ENCODE peak calls at places on chromosomes 7 and 10, in six cellular contexts. S, K, Y, W, G and Z are unnamed samples.

GRCh38 chr10:120979435-120980315 is 128.5 kb downstream of the WDR11 start:
- DNase-seq in W (no peak), S (no peak), G (peak; percentile 22), K (peak; percentile 14), Y (peak; percentile 32), Z (peak; percentile 81)

GRCh38 chr7:7820939-7821338 is 102.5 kb upstream of the RPA3 start:
- DNase-seq in W (no peak), G (no peak), S (no peak), K (no peak), Y (no peak), Z (no peak)

GRCh38 chr10:30178565-30178964 is 119.2 kb upstream of the JCAD start:
- DNase-seq in W (no peak), G (peak; percentile 37), K (peak; percentile 42), S (peak; percentile 91), Y (peak; percentile 8), Z (no peak)

GRCh38 chr7:103564416-103564815 is 118.4 kb upstream of the SLC26A5 start:
- DNase-seq in S (no peak), G (no peak), Y (no peak), K (no peak), W (no peak), Z (no peak)

GRCh38 chr7:122384528-122384927 is 80.0 kb upstream of the FEZF1 start:
- DNase-seq in G (no peak), W (no peak), Y (no peak), K (no peak), S (no peak), Z (no peak)

GRCh38 chr10:70737250-70737649 is 47.9 kb downstream of the TBATA start:
- DNase-seq in G (no peak), W (no peak), Y (no peak), S (no peak), K (no peak), Z (no peak)

GRCh38 chr10:131242007-131242406 is 69.5 kb downstream of the TCERG1L start:
- DNase-seq in S (no peak), Y (peak; percentile 27), G (no peak), W (no peak), K (no peak), Z (peak; percentile 60)

GRCh38 chr10:36489928-36490279 is 635.5 kb upstream of the ANKRD30A start:
- DNase-seq in K (peak; percentile 44), W (no peak), S (peak; percentile 86), Y (no peak), G (no peak), Z (no peak)

GRCh38 chr10:87921934-87922688 is 58.7 kb downstream of the PTEN start:
- DNase-seq in S (no peak), G (no peak), W (no peak), Y (no peak), K (peak; percentile 18), Z (no peak)

GRCh38 chr10:78250313-78251040 is 216.8 kb downstream of the RPS24 start:
- DNase-seq in S (no peak), K (no peak), G (no peak), Y (no peak), W (no peak), Z (no peak)

GRCh38 chr10:50603151-50603850 is 20.5 kb downstream of the SGMS1 start:
- DNase-seq in Y (no peak), S (no peak), W (no peak), K (no peak), G (no peak), Z (no peak)

GRCh38 chr7:155169081-155169480 is 99.0 kb downstream of the HTR5A start:
- DNase-seq in K (no peak), G (no peak), W (no peak), Y (no peak), S (no peak), Z (no peak)

GRCh38 chr7:18610331-18610948 is 114.9 kb downstream of the HDAC9 start:
- DNase-seq in K (peak; percentile 35), S (peak; percentile 28), W (peak; percentile 3), Y (peak; percentile 32), G (peak; percentile 16), Z (peak; percentile 42)

GRCh38 chr10:62687230-62687748 is 117.2 kb upstream of the ADO start:
- DNase-seq in K (no peak), W (no peak), S (peak; percentile 38), G (no peak), Y (no peak), Z (no peak)

GRCh38 chr10:89207181-89207800 is at the start of gene CH25H:
- DNase-seq in Y (peak; percentile 63), G (peak; percentile 66), K (peak; percentile 83), W (no peak), S (peak; percentile 74), Z (peak; percentile 77)

GRCh38 chr7:157831143-157831900 is 494.5 kb downstream of the DNAJB6 start:
- DNase-seq in S (no peak), W (no peak), G (no peak), K (no peak), Y (no peak), Z (no peak)

GRCh38 chr7:157834501-157835143 is 497.8 kb downstream of the DNAJB6 start:
- DNase-seq in K (no peak), S (no peak), Y (peak; percentile 27), G (no peak), W (no peak), Z (no peak)

GRCh38 chr7:157832866-157833607 is 496.2 kb downstream of the DNAJB6 start:
- DNase-seq in Y (no peak), S (no peak), G (no peak), W (no peak), K (no peak), Z (no peak)

GRCh38 chr7:157830331-157830730 is 493.5 kb downstream of the DNAJB6 start:
- DNase-seq in Y (no peak), W (no peak), S (no peak), K (no peak), G (no peak), Z (no peak)

GRCh38 chr7:157831901-157832810 is 495.4 kb downstream of the DNAJB6 start:
- DNase-seq in W (no peak), K (no peak), S (no peak), Y (no peak), G (no peak), Z (no peak)
- H3K79me1 ChIP-seq in W (no peaks in the 10 kb centered on the region), K (no peaks in the 10 kb centered on the region), S (no peaks in the 10 kb centered on the region), Y (no peaks in the 10 kb centered on the region), G (no peaks in the 10 kb centered on the region), Z (no peaks in the 10 kb centered on the region)

GRCh38 chr10:1398626-1399410 is 338.5 kb downstream of the ADARB2 start:
- DNase-seq in G (no peak), Y (no peak), W (no peak), S (no peak), K (no peak), Z (no peak)

GRCh38 chr10:1393481-1393880 is 337.3 kb downstream of the WDR37 start:
- DNase-seq in S (no peak), K (no peak), G (no peak), Y (no peak), W (no peak), Z (no peak)

GRCh38 chr10:1394155-1394912 is 338.1 kb downstream of the WDR37 start:
- DNase-seq in K (no peak), S (no peak), G (no peak), W (no peak), Y (no peak), Z (no peak)

GRCh38 chr10:1395025-1395981 is 339.1 kb downstream of the WDR37 start:
- DNase-seq in K (no peak), W (no peak), Y (no peak), G (no peak), S (no peak), Z (no peak)

GRCh38 chr10:1396236-1396635 is 340.1 kb downstream of the WDR37 start:
- DNase-seq in G (no peak), W (no peak), S (no peak), Y (no peak), K (no peak), Z (no peak)
- H4K91ac ChIP-seq in G (no peak overlapping the region), W (no peak overlapping the region), S (no peak overlapping the region), Y (no peak overlapping the region), K (no peak overlapping the region), Z (no peak overlapping the region)

DNA sequence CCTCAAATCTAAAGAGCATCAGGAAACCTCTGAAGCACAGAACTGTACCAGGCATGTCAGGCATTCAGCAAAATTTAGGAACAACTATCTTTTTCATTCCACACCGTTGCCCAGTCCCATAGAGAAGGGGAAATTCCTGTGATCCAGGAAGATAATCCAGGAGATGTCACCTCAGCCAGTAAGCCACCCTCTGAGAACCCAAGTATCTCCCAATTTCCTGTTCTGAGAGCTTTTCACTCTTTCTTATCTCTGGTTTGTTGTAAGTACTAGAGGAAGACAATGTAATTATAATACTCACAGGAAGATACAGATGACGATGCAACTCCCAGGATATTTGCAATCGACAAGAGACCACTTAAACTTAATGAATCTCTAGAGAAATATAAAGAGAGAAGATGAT is 97.1 kb downstream of the TSPAN12 start:
- DNase-seq in Y (no peak), S (no peak), K (no peak), G (no peak), W (no peak), Z (no peak)
- H3K79me1 ChIP-seq in Y (no peaks in the 10 kb centered on the region), S (no peaks in the 10 kb centered on the region), K (no peaks in the 10 kb centered on the region), G (no peaks in the 10 kb centered on the region), W (no peaks in the 10 kb centered on the region), Z (no peaks in the 10 kb centered on the region)

GRCh38 chr7:4182605-4183300 is 499.3 kb upstream of the FOXK1 start:
- DNase-seq in K (no peak), Y (no peak), G (no peak), W (no peak), S (no peak), Z (no peak)
- H4K91ac ChIP-seq in K (no peak overlapping the region), Y (no peak overlapping the region), G (no peak overlapping the region), W (no peak overlapping the region), S (no peak overlapping the region), Z (no peak overlapping the region)

DNA sequence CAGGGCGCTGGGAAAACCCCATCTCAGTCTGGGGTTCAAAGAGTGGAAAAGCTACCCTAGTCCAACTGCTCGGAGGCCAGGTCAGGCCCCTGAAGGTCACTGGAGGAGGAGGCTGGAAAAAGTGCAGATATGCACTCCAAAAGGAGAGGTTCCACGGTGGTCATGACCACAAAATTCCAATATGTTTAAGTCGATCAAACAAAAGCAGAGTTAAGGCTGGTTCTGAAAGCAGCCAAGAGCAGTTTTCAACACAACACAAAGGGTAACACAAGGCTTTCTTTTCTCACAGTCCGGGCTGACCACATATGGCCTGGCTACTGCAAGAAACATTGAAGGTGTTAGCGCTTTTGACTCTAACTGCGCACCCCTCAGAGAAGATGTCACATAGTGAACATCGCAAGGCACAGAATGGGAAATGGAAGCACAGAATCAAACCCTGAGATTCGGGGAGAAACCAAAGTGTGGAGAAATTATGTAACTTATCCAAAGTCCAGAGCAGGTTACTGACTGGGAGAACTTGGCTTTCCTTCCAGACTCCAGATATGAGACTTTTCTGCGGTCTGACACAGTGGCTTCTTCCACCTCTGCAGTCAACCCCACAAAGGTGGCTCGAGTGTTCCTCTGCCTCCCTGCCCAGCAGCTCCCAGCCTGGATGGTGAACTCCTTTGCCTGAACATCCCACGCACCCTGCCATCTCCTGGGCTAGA is 1.3 kb upstream of the GRB10 start:
- DNase-seq in W (no peak), S (peak; percentile 29), G (no peak), Y (no peak), K (peak; percentile 32), Z (no peak)
- H3K79me1 ChIP-seq in W (peaks cover 35% of the 10 kb centered on the region), S (peaks cover 20% of the 10 kb centered on the region), G (peaks cover 6% of the 10 kb centered on the region), Y (peaks cover 14% of the 10 kb centered on the region), K (peaks cover 22% of the 10 kb centered on the region), Z (peaks cover 5% of the 10 kb centered on the region)

DNA sequence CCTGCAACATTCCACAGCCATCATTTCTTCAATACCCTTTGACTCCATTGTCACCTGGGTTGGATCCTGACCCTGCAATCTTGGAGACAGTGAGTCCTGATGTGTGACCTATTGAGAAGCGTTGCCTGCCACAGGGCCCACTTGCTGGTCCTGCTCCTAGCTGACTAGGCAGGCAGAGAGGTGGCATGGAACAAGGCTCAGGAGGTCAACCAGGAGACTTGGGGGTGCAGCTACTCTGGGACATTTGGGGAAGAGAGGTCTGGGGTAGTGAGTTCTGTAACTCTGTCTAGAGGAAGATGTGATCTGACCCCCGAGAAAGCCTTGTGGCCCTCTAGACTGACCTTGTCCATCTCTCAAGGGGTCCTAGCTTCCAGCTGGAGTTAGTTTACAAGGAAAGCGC is 1.8 kb downstream of the ZMIZ2 start:
- DNase-seq in W (no peak), K (no peak), Y (no peak), G (no peak), S (no peak), Z (no peak)
- H4K91ac ChIP-seq in W (no peak overlapping the region), K (no peak overlapping the region), Y (no peak overlapping the region), G (no peak overlapping the region), S (no peak overlapping the region), Z (no peak overlapping the region)